ENCODE peak calls at places on chromosomes 2 and 18, in ten cellular contexts. One of them, this sample, is unnamed.

GRCh38 chr2:234703258-234703657 is 206.4 kb upstream of the ARL4C start:
- DNase-seq in CD4-positive, alpha-beta T cell: no peak
- DNase-seq in stimulated activated CD8-positive, alpha-beta memory T cell treated with anti-CD3 and anti-CD28 coated beads, Interleukin-4, amount 100 ng/mL, for 1 hour: no peak
- DNase-seq in fibroblast of pulmonary artery: no peak
- DNase-seq in germinal center: no peak
- DNase-seq in HAP-1: no peak
- DNase-seq in stimulated activated CD4-positive, alpha-beta T cell treated with anti-CD3 and anti-CD28 coated beads, Interleukin-4, amount 100 ng/mL, for 4 hours: no peak
- DNase-seq in NCI-H1092: no peak
- DNase-seq in endothelial cell: no peak
- DNase-seq in activated CD4-positive, alpha-beta T cell treated with anti-CD3 and anti-CD28 coated beads, Interleukin-2, amount 50 U/mL, for 24 hours: no peak
- DNase-seq in this sample: no peak

GRCh38 chr2:120763931-120764330 is 28.3 kb downstream of the GLI2 start:
- DNase-seq in stimulated activated CD4-positive, alpha-beta T cell treated with anti-CD3 and anti-CD28 coated beads, Interleukin-4, amount 100 ng/mL, for 4 hours: no peak
- DNase-seq in fibroblast of pulmonary artery: no peak
- DNase-seq in NCI-H1092: no peak
- DNase-seq in germinal center: no peak
- DNase-seq in endothelial cell: no peak
- DNase-seq in CD4-positive, alpha-beta T cell: no peak
- DNase-seq in HAP-1: no peak
- DNase-seq in stimulated activated CD8-positive, alpha-beta memory T cell treated with anti-CD3 and anti-CD28 coated beads, Interleukin-4, amount 100 ng/mL, for 1 hour: no peak
- DNase-seq in activated CD4-positive, alpha-beta T cell treated with anti-CD3 and anti-CD28 coated beads, Interleukin-2, amount 50 U/mL, for 24 hours: no peak
- DNase-seq in this sample: peak; percentile 56

GRCh38 chr2:181430406-181431199 is 26.6 kb upstream of the ITGA4 start:
- DNase-seq in CD4-positive, alpha-beta T cell: no peak
- DNase-seq in fibroblast of pulmonary artery: peak; percentile 7
- DNase-seq in NCI-H1092: no peak
- DNase-seq in stimulated activated CD4-positive, alpha-beta T cell treated with anti-CD3 and anti-CD28 coated beads, Interleukin-4, amount 100 ng/mL, for 4 hours: no peak
- DNase-seq in germinal center: peak; percentile 6
- DNase-seq in HAP-1: peak; percentile 22
- DNase-seq in activated CD4-positive, alpha-beta T cell treated with anti-CD3 and anti-CD28 coated beads, Interleukin-2, amount 50 U/mL, for 24 hours: no peak
- DNase-seq in endothelial cell: no peak
- DNase-seq in stimulated activated CD8-positive, alpha-beta memory T cell treated with anti-CD3 and anti-CD28 coated beads, Interleukin-4, amount 100 ng/mL, for 1 hour: no peak
- DNase-seq in this sample: no peak

GRCh38 chr2:29113027-29113686 is 2.1 kb upstream of the CLIP4 start:
- DNase-seq in HAP-1: no peak
- DNase-seq in NCI-H1092: no peak
- DNase-seq in germinal center: no peak
- DNase-seq in stimulated activated CD4-positive, alpha-beta T cell treated with anti-CD3 and anti-CD28 coated beads, Interleukin-4, amount 100 ng/mL, for 4 hours: no peak
- DNase-seq in fibroblast of pulmonary artery: peak; percentile 73
- DNase-seq in CD4-positive, alpha-beta T cell: no peak
- DNase-seq in endothelial cell: no peak
- DNase-seq in stimulated activated CD8-positive, alpha-beta memory T cell treated with anti-CD3 and anti-CD28 coated beads, Interleukin-4, amount 100 ng/mL, for 1 hour: no peak
- DNase-seq in activated CD4-positive, alpha-beta T cell treated with anti-CD3 and anti-CD28 coated beads, Interleukin-2, amount 50 U/mL, for 24 hours: no peak
- DNase-seq in this sample: no peak

GRCh38 chr2:32074161-32074506 is 10.8 kb downstream of the SPAST start:
- DNase-seq in endothelial cell: no peak
- DNase-seq in NCI-H1092: no peak
- DNase-seq in HAP-1: no peak
- DNase-seq in stimulated activated CD8-positive, alpha-beta memory T cell treated with anti-CD3 and anti-CD28 coated beads, Interleukin-4, amount 100 ng/mL, for 1 hour: no peak
- DNase-seq in stimulated activated CD4-positive, alpha-beta T cell treated with anti-CD3 and anti-CD28 coated beads, Interleukin-4, amount 100 ng/mL, for 4 hours: no peak
- DNase-seq in CD4-positive, alpha-beta T cell: no peak
- DNase-seq in activated CD4-positive, alpha-beta T cell treated with anti-CD3 and anti-CD28 coated beads, Interleukin-2, amount 50 U/mL, for 24 hours: no peak
- DNase-seq in germinal center: no peak
- DNase-seq in fibroblast of pulmonary artery: no peak
- DNase-seq in this sample: no peak

GRCh38 chr2:60745761-60746160 is 10.3 kb upstream of the PAPOLG start:
- DNase-seq in stimulated activated CD8-positive, alpha-beta memory T cell treated with anti-CD3 and anti-CD28 coated beads, Interleukin-4, amount 100 ng/mL, for 1 hour: no peak
- DNase-seq in CD4-positive, alpha-beta T cell: no peak
- DNase-seq in endothelial cell: no peak
- DNase-seq in activated CD4-positive, alpha-beta T cell treated with anti-CD3 and anti-CD28 coated beads, Interleukin-2, amount 50 U/mL, for 24 hours: no peak
- DNase-seq in fibroblast of pulmonary artery: no peak
- DNase-seq in HAP-1: no peak
- DNase-seq in NCI-H1092: no peak
- DNase-seq in germinal center: no peak
- DNase-seq in stimulated activated CD4-positive, alpha-beta T cell treated with anti-CD3 and anti-CD28 coated beads, Interleukin-4, amount 100 ng/mL, for 4 hours: no peak
- DNase-seq in this sample: no peak

GRCh38 chr18:31954349-31954748 is 11.4 kb upstream of the TRAPPC8 start:
- DNase-seq in endothelial cell: no peak
- DNase-seq in stimulated activated CD8-positive, alpha-beta memory T cell treated with anti-CD3 and anti-CD28 coated beads, Interleukin-4, amount 100 ng/mL, for 1 hour: no peak
- DNase-seq in fibroblast of pulmonary artery: peak; percentile 25
- DNase-seq in NCI-H1092: no peak
- DNase-seq in CD4-positive, alpha-beta T cell: no peak
- DNase-seq in HAP-1: no peak
- DNase-seq in activated CD4-positive, alpha-beta T cell treated with anti-CD3 and anti-CD28 coated beads, Interleukin-2, amount 50 U/mL, for 24 hours: no peak
- DNase-seq in stimulated activated CD4-positive, alpha-beta T cell treated with anti-CD3 and anti-CD28 coated beads, Interleukin-4, amount 100 ng/mL, for 4 hours: no peak
- DNase-seq in germinal center: no peak
- DNase-seq in this sample: no peak

GRCh38 chr2:160584972-160585494 is 91.4 kb upstream of the RBMS1 start:
- DNase-seq in germinal center: no peak
- DNase-seq in stimulated activated CD4-positive, alpha-beta T cell treated with anti-CD3 and anti-CD28 coated beads, Interleukin-4, amount 100 ng/mL, for 4 hours: no peak
- DNase-seq in activated CD4-positive, alpha-beta T cell treated with anti-CD3 and anti-CD28 coated beads, Interleukin-2, amount 50 U/mL, for 24 hours: no peak
- DNase-seq in CD4-positive, alpha-beta T cell: no peak
- DNase-seq in NCI-H1092: no peak
- DNase-seq in endothelial cell: no peak
- DNase-seq in stimulated activated CD8-positive, alpha-beta memory T cell treated with anti-CD3 and anti-CD28 coated beads, Interleukin-4, amount 100 ng/mL, for 1 hour: no peak
- DNase-seq in fibroblast of pulmonary artery: no peak
- DNase-seq in HAP-1: no peak
- DNase-seq in this sample: no peak

GRCh38 chr2:19799881-19800780 is 101.7 kb downstream of the TTC32 start:
- DNase-seq in CD4-positive, alpha-beta T cell: no peak
- DNase-seq in stimulated activated CD8-positive, alpha-beta memory T cell treated with anti-CD3 and anti-CD28 coated beads, Interleukin-4, amount 100 ng/mL, for 1 hour: no peak
- DNase-seq in stimulated activated CD4-positive, alpha-beta T cell treated with anti-CD3 and anti-CD28 coated beads, Interleukin-4, amount 100 ng/mL, for 4 hours: no peak
- DNase-seq in HAP-1: no peak
- DNase-seq in endothelial cell: no peak
- DNase-seq in fibroblast of pulmonary artery: no peak
- DNase-seq in germinal center: no peak
- DNase-seq in NCI-H1092: no peak
- DNase-seq in activated CD4-positive, alpha-beta T cell treated with anti-CD3 and anti-CD28 coated beads, Interleukin-2, amount 50 U/mL, for 24 hours: no peak
- DNase-seq in this sample: no peak